ENCODE peak calls at places on chromosomes 5 and 9, in nine cellular contexts. D is H9, G is GM06990, A is GM10248, C is psoas muscle, R is SK-N-SH, I is fibroblast of the aortic adventitia, J is OCI-LY7, P is A549. N is an unnamed sample.

GRCh38 chr9:21777701-21778100 is 24.7 kb upstream of the MTAP start:
- DNase-seq in D (no peak), G (no peak), A (no peak), C (no peak), R (no peak), I (peak), J (no peak), P (no peak), N (no peak)

GRCh38 chr9:26391036-26391435 is 501.6 kb downstream of the CAAP1 start:
- DNase-seq in D (no peak), G (no peak), A (no peak), C (no peak), R (no peak), I (no peak), J (no peak), P (no peak), N (no peak)

GRCh38 chr5:145247745-145248040 is 587.4 kb downstream of the PRELID2 start:
- DNase-seq in D (no peak), G (no peak), A (no peak), C (no peak), R (no peak), I (no peak), J (no peak), P (no peak), N (no peak)

GRCh38 chr5:102988459-102988858 is 131.5 kb downstream of the GIN1 start:
- DNase-seq in D (no peak), G (no peak), A (no peak), C (no peak), R (no peak), I (no peak), J (no peak), P (no peak), N (no peak)

GRCh38 chr9:81604306-81605153 is 84.8 kb downstream of the TLE1 start:
- DNase-seq in D (no peak), G (no peak), A (no peak), C (no peak), R (no peak), I (peak), J (no peak), P (no peak), N (no peak)

GRCh38 chr5:150254363-150255154 is 35.0 kb downstream of the CAMK2A start:
- DNase-seq in D (no peak), G (no peak), A (no peak), C (no peak), R (no peak), I (no peak), J (no peak), P (no peak), N (no peak)

GRCh38 chr9:106893088-106893487 is 30.1 kb downstream of the ZNF462 start:
- DNase-seq in D (no peak), G (no peak), A (no peak), C (no peak), R (no peak), I (no peak), J (no peak), P (peak), N (no peak)

GRCh38 chr5:141779642-141780041 is 97.6 kb upstream of the ARAP3 start:
- DNase-seq in D (peak), G (no peak), A (no peak), C (peak), R (no peak), I (peak), J (no peak), P (no peak), N (no peak)

GRCh38 chr9:91248707-91249106 is 113.0 kb downstream of the AUH start:
- DNase-seq in D (no peak), G (no peak), A (no peak), C (no peak), R (no peak), I (no peak), J (no peak), P (no peak), N (no peak)

GRCh38 chr5:131322926-131323325 is 59.1 kb downstream of the CDC42SE2 start:
- DNase-seq in D (no peak), G (no peak), A (no peak), C (no peak), R (no peak), I (no peak), J (no peak), P (no peak), N (no peak)

GRCh38 chr9:37428345-37428744 is 5.8 kb downstream of the GRHPR start:
- DNase-seq in D (no peak), G (no peak), A (no peak), C (no peak), R (no peak), I (no peak), J (no peak), P (no peak), N (no peak)

GRCh38 chr5:140133514-140134167 is 7.9 kb downstream of the IGIP start:
- DNase-seq in D (no peak), G (no peak), A (no peak), C (no peak), R (no peak), I (no peak), J (no peak), P (no peak), N (no peak)

DNA sequence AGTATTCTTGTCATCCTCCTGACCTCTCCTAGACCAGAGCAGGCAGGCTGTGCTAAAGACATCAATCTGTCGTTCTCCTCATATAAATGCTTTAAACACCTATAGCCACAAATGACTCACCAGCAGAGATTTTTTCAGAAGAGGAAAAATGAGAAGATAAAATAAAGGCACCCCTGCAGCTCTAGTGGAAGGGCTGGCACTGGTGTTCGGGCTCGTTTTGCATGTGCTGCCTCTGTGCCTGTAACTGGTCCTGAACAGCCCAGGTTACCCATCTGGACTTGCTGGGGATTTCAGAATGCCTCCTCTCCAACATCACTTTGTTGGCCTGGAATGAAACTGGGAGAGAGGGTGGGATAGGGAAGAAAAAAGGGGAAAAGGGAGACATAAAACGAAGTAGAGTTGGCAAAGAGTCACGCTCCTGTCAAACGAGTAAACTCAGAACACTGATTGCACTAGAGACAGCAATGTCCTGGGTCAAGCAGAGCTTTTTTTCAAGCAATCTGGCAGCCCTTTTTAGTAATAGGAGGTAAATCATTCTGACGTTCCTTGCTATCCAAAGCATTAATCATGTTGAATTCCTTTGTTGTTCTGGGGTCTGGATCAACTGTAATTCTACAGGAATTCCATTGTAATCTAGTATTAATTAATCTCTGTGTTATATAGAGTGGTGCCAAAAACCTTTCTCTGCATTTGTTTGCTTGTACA is 195.6 kb upstream of the CLINT1 start:
- DNase-seq in D (no peak), G (no peak), A (no peak), C (no peak), R (peak), I (peak), J (no peak), P (no peak), N (no peak)
- TF ChIP-seq CTCF in D (no peak), G (no peak), A (no peak), C (no peak), R (no peak), I (no peak), J (no peak), P (no peak), N (no peak)

DNA sequence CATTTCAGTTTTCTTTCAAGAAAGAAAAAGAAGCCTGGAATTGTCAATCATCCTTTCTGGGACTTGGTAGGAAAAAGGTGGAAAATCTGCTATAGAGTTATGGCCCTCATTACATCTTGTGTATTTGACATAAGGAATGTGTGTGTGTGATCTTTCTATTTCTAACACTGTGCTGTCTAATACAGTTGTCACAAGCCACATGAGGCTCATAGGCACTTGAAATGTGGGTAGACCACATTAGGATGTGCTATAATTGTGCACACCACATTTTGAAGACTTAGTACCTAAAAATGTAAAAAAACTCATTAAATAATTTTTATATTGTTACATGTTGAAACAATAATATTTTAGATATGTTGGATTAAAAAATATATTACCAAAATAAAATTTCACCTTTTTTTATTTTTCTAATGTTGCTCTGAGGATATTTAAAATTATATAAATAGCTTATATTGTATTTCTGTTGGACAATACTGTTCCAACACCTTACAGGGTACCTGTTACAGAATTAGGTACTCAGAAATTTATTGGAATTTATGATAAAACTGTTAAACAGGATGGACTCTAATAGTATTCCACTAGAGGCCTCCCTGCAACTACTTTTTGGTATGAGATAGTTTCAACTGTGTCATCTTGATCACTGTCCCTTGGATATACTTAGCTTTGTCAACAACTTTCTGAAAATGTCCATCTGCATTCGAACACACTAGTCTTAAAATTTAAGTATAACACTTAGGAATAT is 18.4 kb downstream of the MSANTD3 start:
- DNase-seq in D (no peak), G (no peak), A (no peak), C (no peak), R (no peak), I (no peak), J (no peak), P (no peak), N (no peak)
- TF ChIP-seq CTCF in D (no peak), G (no peak), A (no peak), C (peak), R (peak), I (no peak), J (peak), P (peak), N (no peak)

GRCh38 chr5:32450952-32451351 is 6.4 kb upstream of the ZFR start:
- DNase-seq in D (no peak), G (no peak), A (no peak), C (no peak), R (no peak), I (no peak), J (no peak), P (peak), N (no peak)
- TF ChIP-seq CTCF in D (peak), G (peak), A (no peak), C (no peak), R (peak), I (no peak), J (peak), P (no peak), N (no peak)

GRCh38 chr5:78537821-78538220 is 110.8 kb downstream of the LHFPL2 start:
- DNase-seq in D (no peak), G (no peak), A (peak), C (no peak), R (peak), I (peak), J (peak), P (peak), N (peak)

GRCh38 chr5:78541058-78541624 is 107.4 kb downstream of the LHFPL2 start:
- DNase-seq in D (no peak), G (no peak), A (no peak), C (no peak), R (no peak), I (no peak), J (no peak), P (no peak), N (no peak)

GRCh38 chr5:78538240-78538850 is 110.2 kb downstream of the LHFPL2 start:
- DNase-seq in D (no peak), G (no peak), A (no peak), C (no peak), R (no peak), I (no peak), J (no peak), P (no peak), N (no peak)

GRCh38 chr5:78542321-78542840 is 106.2 kb downstream of the LHFPL2 start:
- DNase-seq in D (no peak), G (no peak), A (no peak), C (no peak), R (no peak), I (no peak), J (no peak), P (no peak), N (no peak)

DNA sequence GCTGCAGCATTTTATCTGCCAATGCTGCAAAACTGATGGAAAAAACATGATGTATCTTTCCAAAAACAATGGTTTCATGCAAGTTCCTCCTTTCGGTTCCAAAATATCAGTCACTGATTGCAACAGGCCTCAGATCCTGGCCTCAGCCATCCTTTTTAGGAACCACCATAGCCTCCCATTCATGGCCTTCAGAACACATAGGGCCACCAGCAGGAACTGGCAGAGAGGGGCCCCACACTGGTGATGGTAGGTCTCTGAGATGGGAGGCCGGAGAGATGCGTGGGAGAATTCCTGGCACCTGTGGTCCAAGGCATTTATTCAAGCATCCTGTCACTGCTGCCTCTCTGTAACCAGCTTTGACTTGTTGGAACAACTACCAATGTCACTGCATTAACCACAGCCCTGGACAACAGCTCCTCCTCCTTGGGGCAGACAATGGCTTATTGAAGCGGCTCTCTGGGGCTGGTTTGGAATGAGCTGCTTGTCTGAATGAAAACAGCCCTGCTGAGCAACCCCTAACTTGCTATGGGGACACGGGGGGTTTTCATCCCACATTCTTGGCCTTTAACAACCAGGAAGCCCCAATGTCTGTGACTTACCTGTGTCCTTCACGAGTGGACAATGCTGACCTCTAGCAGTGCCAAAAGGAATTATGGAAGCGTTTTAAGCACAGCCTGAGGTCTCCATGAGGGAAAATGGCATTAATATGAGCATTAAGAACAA is 108.1 kb downstream of the LHFPL2 start:
- DNase-seq in D (no peak), G (no peak), A (no peak), C (no peak), R (no peak), I (peak), J (no peak), P (no peak), N (no peak)
- TF ChIP-seq CTCF in D (no peak), G (no peak), A (no peak), C (no peak), R (peak), I (no peak), J (no peak), P (no peak), N (no peak)